ENCODE peak calls at places on chromosomes 3 and 15, in nine cellular contexts. Z is CD4-positive, CD25-positive, alpha-beta regulatory T cell; B is HEK293T; E is epithelial cell of esophagus; S is neural crest cell; W is stomach; X is COR-L47; V is GOT3; F is GDM1. C is an unnamed sample.

GRCh38 chr3:107206141-107206540 is 171.1 kb upstream of the CCDC54 start:
- DNase-seq in Z (no peak), B (peak), E (peak), S (peak), W (no peak), X (peak), V (no peak), F (peak), C (no peak)

GRCh38 chr3:4864503-4864902 is 114.7 kb upstream of the BHLHE40 start:
- DNase-seq in Z (no peak), B (no peak), E (peak), S (no peak), W (no peak), X (no peak), V (no peak), F (no peak), C (no peak)

GRCh38 chr3:159187232-159187631 is 385.4 kb downstream of the MFSD1 start:
- DNase-seq in Z (no peak), B (no peak), E (no peak), S (no peak), W (peak), X (no peak), V (no peak), F (no peak), C (no peak)

GRCh38 chr3:148084931-148085330 is 612.8 kb upstream of the AGTR1 start:
- DNase-seq in Z (no peak), B (no peak), E (no peak), S (no peak), W (no peak), X (no peak), V (no peak), F (no peak), C (no peak)

GRCh38 chr3:183560607-183561006 is 5.1 kb upstream of the KLHL6 start:
- DNase-seq in Z (no peak), B (no peak), E (peak), S (no peak), W (no peak), X (no peak), V (no peak), F (peak), C (no peak)

GRCh38 chr15:89907289-89907688 is 5.5 kb downstream of the ARPIN start:
- DNase-seq in Z (no peak), B (no peak), E (no peak), S (no peak), W (no peak), X (no peak), V (no peak), F (no peak), C (no peak)

GRCh38 chr15:59074607-59075006 is 30.3 kb upstream of the CCNB2 start:
- DNase-seq in Z (no peak), B (no peak), E (no peak), S (no peak), W (no peak), X (no peak), V (no peak), F (no peak), C (no peak)

GRCh38 chr3:170357920-170358854 is 672 bp downstream of the SKIL start:
- DNase-seq in Z (peak), B (peak), E (peak), S (peak), W (peak), X (peak), V (peak), F (peak), C (peak)

GRCh38 chr15:27764339-27764738 is 334.8 kb downstream of the OCA2 start:
- DNase-seq in Z (no peak), B (no peak), E (no peak), S (no peak), W (no peak), X (no peak), V (no peak), F (no peak), C (no peak)

GRCh38 chr3:12963869-12964712 is 109.1 kb downstream of the IQSEC1 start:
- DNase-seq in Z (no peak), B (no peak), E (no peak), S (no peak), W (no peak), X (no peak), V (no peak), F (no peak), C (no peak)